ENCODE peak calls at places on chromosomes 6 and 20, in seven cellular contexts. Q is prostate gland, Z is stomach, P is heart left ventricle, I is ovary, K is uterus, M is GM12891. E is an unnamed sample.

GRCh38 chr6:7532232-7532631 is 9.2 kb upstream of the DSP start:
- DNase-seq in Q (peak), Z (peak), P (no peak), I (no peak), K (no peak), M (no peak), E (no peak)

GRCh38 chr20:6588296-6588695 is 179.2 kb upstream of the BMP2 start:
- DNase-seq in Q (no peak), Z (peak), P (no peak), I (no peak), K (no peak), M (no peak), E (no peak)

GRCh38 chr6:44855562-44856494 is 468.3 kb downstream of the CDC5L start:
- DNase-seq in Q (no peak), Z (no peak), P (no peak), I (no peak), K (no peak), M (no peak), E (no peak)

GRCh38 chr6:149897015-149897697 is 757 bp downstream of the RAET1E start:
- DNase-seq in Q (peak), Z (peak), P (peak), I (peak), K (peak), M (no peak), E (peak)

GRCh38 chr20:53870426-53871199 is 199.8 kb downstream of the BCAS1 start:
- DNase-seq in Q (no peak), Z (no peak), P (no peak), I (no peak), K (no peak), M (no peak), E (no peak)

GRCh38 chr6:23213193-23213592 is 643.8 kb downstream of the HDGFL1 start:
- DNase-seq in Q (no peak), Z (no peak), P (no peak), I (no peak), K (no peak), M (no peak), E (no peak)

GRCh38 chr20:57381596-57382503 is 9.3 kb upstream of the RBM38 start:
- DNase-seq in Q (peak), Z (peak), P (peak), I (peak), K (peak), M (no peak), E (peak)

GRCh38 chr6:154931741-154932424 is 63.2 kb upstream of the TIAM2 start:
- DNase-seq in Q (no peak), Z (no peak), P (no peak), I (no peak), K (no peak), M (no peak), E (no peak)

GRCh38 chr6:88008821-88009220 is 38.8 kb upstream of the SPACA1 start:
- DNase-seq in Q (no peak), Z (no peak), P (no peak), I (no peak), K (no peak), M (no peak), E (no peak)

GRCh38 chr6:76381612-76382011 is 309.1 kb upstream of the IMPG1 start:
- DNase-seq in Q (no peak), Z (no peak), P (no peak), I (no peak), K (no peak), M (no peak), E (no peak)

GRCh38 chr6:151240861-151241642 is 1.3 kb downstream of the AKAP12 start:
- DNase-seq in Q (peak), Z (peak), P (peak), I (peak), K (peak), M (no peak), E (peak)

DNA sequence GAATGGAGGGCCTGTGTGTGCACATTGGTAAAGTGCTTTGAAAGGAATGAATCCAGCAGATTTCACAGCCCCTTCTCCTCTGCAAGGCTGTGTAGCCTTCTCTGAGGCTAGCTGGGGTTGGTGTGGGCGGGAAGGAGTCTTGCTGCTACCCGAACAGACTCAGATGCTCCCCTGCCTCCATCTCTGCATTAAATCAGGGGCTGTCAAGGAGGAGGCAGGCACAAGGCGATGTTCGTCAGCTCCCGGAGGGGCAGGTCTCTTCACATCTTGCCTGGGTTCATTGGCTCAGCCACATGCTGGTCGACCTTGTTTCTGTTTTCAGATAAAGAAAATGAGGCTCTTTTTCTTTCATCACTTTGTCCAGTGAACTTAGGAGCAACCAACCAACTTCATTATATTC is 291.5 kb upstream of the SULF2 start:
- DNase-seq in Q (no peak), Z (no peak), P (no peak), I (no peak), K (no peak), M (no peak), E (no peak)
- TF ChIP-seq POLR2A in Q (no peak), Z (no peak), P (no peak), I (no peak), K (no peak), M (no peak), E (no peak)

DNA sequence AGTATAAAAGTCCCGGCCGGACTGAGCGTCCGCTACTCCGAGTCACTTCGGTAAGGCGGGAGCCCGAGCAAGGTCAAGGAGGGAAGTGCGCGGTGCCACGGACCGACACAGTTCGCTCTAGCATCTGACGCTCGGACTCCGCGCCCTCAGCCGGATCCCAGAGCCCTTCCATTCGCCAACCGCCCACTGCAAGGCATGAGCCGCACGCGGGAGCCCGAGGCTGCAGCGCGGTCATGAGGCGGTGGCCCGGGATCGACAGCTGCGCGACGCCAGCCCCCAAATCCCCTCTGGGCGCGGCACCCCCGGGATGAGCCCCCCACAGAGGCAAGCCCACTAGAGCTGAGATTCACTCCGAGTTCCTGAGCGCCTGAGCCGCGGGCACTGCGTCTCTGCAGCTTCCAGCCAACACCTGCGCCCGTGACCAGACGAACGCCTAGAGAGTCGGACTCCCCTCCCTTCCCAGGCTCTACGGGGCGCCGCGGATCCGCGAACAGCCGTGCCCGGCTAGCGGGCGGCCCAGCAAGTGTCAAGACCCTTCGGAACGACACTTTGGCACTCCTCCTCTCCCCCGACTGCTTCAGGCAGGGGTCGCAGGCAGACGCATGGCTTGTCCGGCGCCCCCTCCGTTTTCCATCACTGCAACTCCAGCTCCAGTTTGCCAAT is 749 bp upstream of the ISM1 start:
- DNase-seq in Q (peak), Z (peak), P (peak), I (no peak), K (peak), M (peak), E (no peak)
- TF ChIP-seq POLR2A in Q (no peak), Z (no peak), P (no peak), I (no peak), K (no peak), M (no peak), E (no peak)

DNA sequence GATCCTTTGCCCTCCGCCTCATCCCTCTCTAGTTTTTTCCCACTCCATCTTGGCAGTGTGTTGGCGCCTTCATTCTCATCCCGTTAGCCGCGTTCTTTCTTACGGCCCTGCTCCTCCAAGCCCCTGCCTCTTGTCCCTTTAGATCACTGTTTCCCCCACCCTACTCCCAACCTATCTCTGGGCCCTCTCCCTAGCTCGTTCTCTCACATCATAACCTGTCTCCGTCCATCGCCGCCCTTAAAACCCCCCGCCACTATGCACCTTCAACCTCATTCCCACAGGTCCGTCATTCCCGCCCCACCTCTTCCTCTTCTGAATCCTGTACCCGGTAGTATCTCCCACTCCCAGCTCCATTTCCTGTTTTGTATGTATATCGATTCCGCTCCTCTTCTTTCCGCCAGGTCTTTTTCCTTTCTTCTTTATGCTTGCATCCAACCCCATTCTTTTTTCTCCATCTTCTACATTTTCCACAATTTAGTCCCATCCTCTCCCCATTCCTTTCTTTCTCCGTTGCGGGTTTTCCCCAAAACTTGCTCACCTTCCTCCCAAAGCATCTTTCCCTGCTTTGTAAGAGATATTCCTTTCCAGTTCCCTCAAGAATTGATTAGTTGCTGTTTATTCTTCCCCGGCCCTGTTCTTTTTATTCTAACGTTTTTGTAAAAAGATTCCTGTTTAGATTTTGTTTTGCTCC is 671 bp downstream of the EFHC1 start:
- DNase-seq in Q (peak), Z (no peak), P (no peak), I (peak), K (no peak), M (no peak), E (no peak)
- TF ChIP-seq POLR2A in Q (no peak), Z (no peak), P (no peak), I (no peak), K (no peak), M (no peak), E (no peak)

DNA sequence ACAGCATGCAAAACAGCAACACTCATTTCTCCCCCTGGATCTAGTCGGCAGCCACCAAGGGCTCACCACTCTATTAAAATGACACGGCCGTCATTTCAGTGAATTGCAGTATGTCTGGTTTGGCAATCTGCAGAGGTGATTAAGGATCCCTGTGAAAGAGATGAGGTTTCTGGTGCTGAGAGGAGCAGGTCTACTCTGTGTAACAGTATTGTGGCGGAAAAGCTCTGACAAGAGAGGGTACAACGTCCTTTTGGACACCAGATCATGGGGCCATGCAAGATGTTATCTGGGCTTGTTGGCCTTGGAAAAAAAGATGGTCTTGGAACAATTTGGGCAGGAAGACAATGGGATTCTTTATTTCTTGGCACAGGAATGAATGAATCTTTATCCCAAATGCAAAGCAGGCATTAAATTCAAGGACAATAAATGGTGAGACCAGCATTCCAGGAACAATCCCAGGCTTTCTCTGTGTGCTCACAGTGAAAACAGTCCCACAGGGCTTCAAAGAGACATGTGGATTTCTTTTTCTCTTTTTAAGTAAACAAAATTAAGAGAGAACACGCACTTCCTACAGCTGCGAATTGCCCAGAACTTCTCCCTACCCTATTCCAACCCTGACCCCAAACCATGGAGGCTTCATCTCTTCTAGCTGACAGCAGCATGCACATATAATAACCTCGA is 33.7 kb upstream of the ADGRF1 start:
- DNase-seq in Q (peak), Z (no peak), P (no peak), I (no peak), K (no peak), M (no peak), E (no peak)
- TF ChIP-seq POLR2A in Q (no peak), Z (no peak), P (no peak), I (no peak), K (no peak), M (no peak), E (no peak)

DNA sequence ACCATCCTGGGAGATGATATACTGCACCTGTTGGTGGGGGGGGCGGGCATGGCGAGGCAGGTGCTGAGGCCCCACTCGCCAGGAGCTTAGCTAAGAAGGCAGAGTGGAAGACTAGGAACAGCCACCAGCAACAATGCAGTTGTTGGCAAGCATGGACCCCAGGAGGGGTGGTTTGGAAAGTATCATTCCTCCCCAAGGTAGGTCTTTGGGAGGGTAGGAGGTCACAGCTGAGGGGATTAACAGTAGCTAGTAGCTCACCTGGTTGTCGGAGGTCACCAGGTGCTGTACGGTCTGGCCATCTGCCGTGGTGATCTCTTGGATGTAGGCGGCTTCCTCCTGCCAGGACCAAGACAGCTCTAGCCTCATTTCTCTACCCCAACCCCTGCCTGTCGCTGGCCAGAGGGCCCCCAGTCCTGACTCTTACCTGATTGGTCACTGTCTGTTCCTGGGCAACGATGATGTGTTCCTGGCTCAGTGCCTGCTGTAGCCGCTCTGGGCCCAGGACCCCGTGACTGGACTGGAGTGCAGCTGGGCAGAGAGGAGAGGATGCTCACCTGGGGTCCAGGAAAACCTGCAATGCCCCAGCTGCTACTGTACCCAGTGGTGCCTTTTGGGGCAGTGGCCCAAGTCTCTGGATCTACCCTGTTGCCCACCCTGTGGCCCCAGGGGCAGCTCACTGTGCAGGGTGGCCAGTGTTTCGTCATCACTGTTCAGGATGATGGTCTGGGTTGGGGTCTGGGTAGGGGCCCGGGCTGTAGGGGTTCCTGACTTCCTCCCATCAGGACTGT is 15.3 kb downstream of the PCIF1 start:
- DNase-seq in Q (no peak), Z (no peak), P (no peak), I (peak), K (no peak), M (no peak), E (no peak)
- TF ChIP-seq POLR2A in Q (no peak), Z (no peak), P (no peak), I (no peak), K (no peak), M (peak), E (no peak)

GRCh38 chr6:90402831-90403192 is 106.2 kb upstream of the BACH2 start:
- DNase-seq in Q (no peak), Z (no peak), P (no peak), I (no peak), K (no peak), M (no peak), E (no peak)
- TF ChIP-seq POLR2A in Q (no peak), Z (no peak), P (no peak), I (no peak), K (no peak), M (no peak), E (no peak)

GRCh38 chr20:50348118-50348517 is 157.5 kb downstream of the CEBPB start:
- DNase-seq in Q (peak), Z (no peak), P (peak), I (no peak), K (no peak), M (no peak), E (no peak)

GRCh38 chr20:50347568-50347981 is 156.9 kb downstream of the CEBPB start:
- DNase-seq in Q (peak), Z (no peak), P (peak), I (no peak), K (no peak), M (no peak), E (no peak)

GRCh38 chr20:50345712-50346371 is 155.2 kb downstream of the CEBPB start:
- DNase-seq in Q (no peak), Z (no peak), P (peak), I (no peak), K (no peak), M (no peak), E (no peak)

GRCh38 chr20:50344232-50345071 is 153.8 kb downstream of the CEBPB start:
- DNase-seq in Q (no peak), Z (no peak), P (peak), I (no peak), K (no peak), M (no peak), E (no peak)

GRCh38 chr20:50346372-50347347 is 156.0 kb downstream of the CEBPB start:
- DNase-seq in Q (peak), Z (peak), P (peak), I (peak), K (peak), M (no peak), E (peak)
- TF ChIP-seq POLR2A in Q (no peak), Z (no peak), P (no peak), I (no peak), K (no peak), M (no peak), E (no peak)

GRCh38 chr6:41039060-41039998 is at the start of gene UNC5CL:
- DNase-seq in Q (peak), Z (peak), P (no peak), I (no peak), K (no peak), M (peak), E (peak)

GRCh38 chr6:41040911-41041536 is 1.2 kb upstream of the TSPO2 start:
- DNase-seq in Q (no peak), Z (no peak), P (no peak), I (no peak), K (no peak), M (no peak), E (no peak)

GRCh38 chr6:41042656-41043055 is 389 bp downstream of the TSPO2 start:
- DNase-seq in Q (no peak), Z (no peak), P (no peak), I (no peak), K (no peak), M (no peak), E (no peak)

GRCh38 chr6:41040101-41040910 is 1.3 kb upstream of the UNC5CL start:
- DNase-seq in Q (no peak), Z (peak), P (no peak), I (no peak), K (no peak), M (no peak), E (peak)

DNA sequence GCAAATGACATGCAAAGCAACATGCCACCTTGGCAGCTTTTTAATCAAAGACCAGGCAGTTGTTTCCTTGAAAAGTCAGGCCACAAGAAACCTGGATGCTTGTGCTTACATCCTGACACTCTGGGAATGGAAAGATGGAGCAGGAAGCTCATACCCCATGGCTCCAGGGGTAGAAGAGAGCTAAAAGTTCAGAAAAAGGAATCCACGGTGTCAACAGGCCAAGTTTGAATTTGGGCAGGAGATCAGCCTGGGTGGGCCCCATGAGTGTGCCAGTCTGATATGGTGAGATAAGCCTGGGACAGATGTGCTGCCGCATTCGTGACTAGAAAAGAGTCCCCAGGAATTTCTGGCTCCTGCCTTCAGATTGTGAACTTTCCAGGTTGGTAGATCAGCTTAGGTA is at the start of gene TSPO2:
- DNase-seq in Q (no peak), Z (no peak), P (no peak), I (no peak), K (no peak), M (no peak), E (no peak)
- TF ChIP-seq POLR2A in Q (no peak), Z (no peak), P (no peak), I (no peak), K (no peak), M (no peak), E (no peak)

GRCh38 chr20:41029150-41029872 is 689 bp downstream of the TOP1 start:
- DNase-seq in Q (no peak), Z (no peak), P (peak), I (peak), K (peak), M (no peak), E (no peak)
- TF ChIP-seq POLR2A in Q (no peak), Z (no peak), P (no peak), I (no peak), K (peak), M (no peak), E (no peak)